ENCODE peak calls at places on chromosomes 3 and 15, in seven cellular contexts. One of them, this sample, is unnamed.

GRCh38 chr15:70039917-70040316 is 57.8 kb downstream of the TLE3 start:
- DNase-seq in EH: no peak
- DNase-seq in colonic mucosa: no peak
- DNase-seq in CD4-positive, CD25-positive, alpha-beta regulatory T cell: no peak
- DNase-seq in EL: no peak
- DNase-seq in CD4-positive, alpha-beta memory T cell: no peak
- DNase-seq in CD8-positive, alpha-beta T cell: no peak
- DNase-seq in this sample: no peak

GRCh38 chr15:51550841-51551240 is 71.7 kb downstream of the DMXL2 start:
- DNase-seq in EH: no peak
- DNase-seq in colonic mucosa: no peak
- DNase-seq in CD4-positive, CD25-positive, alpha-beta regulatory T cell: no peak
- DNase-seq in EL: no peak
- DNase-seq in CD4-positive, alpha-beta memory T cell: no peak
- DNase-seq in CD8-positive, alpha-beta T cell: no peak
- DNase-seq in this sample: no peak

GRCh38 chr15:70566047-70566835 is 197.1 kb downstream of the UACA start:
- DNase-seq in EH: no peak
- DNase-seq in colonic mucosa: no peak
- DNase-seq in CD4-positive, CD25-positive, alpha-beta regulatory T cell: no peak
- DNase-seq in EL: no peak
- DNase-seq in CD4-positive, alpha-beta memory T cell: no peak
- DNase-seq in CD8-positive, alpha-beta T cell: no peak
- DNase-seq in this sample: no peak

GRCh38 chr15:88023956-88024355 is 232.6 kb downstream of the NTRK3 start:
- DNase-seq in EH: no peak
- DNase-seq in colonic mucosa: no peak
- DNase-seq in CD4-positive, CD25-positive, alpha-beta regulatory T cell: no peak
- DNase-seq in EL: no peak
- DNase-seq in CD4-positive, alpha-beta memory T cell: no peak
- DNase-seq in CD8-positive, alpha-beta T cell: no peak
- DNase-seq in this sample: no peak

GRCh38 chr3:194623449-194624290 is 9.5 kb downstream of the TMEM44 start:
- DNase-seq in EH: no peak
- DNase-seq in colonic mucosa: no peak
- DNase-seq in CD4-positive, CD25-positive, alpha-beta regulatory T cell: no peak
- DNase-seq in EL: no peak
- DNase-seq in CD4-positive, alpha-beta memory T cell: no peak
- DNase-seq in CD8-positive, alpha-beta T cell: no peak
- DNase-seq in this sample: no peak

GRCh38 chr3:62139957-62140356 is 233.4 kb downstream of the FEZF2 start:
- DNase-seq in EH: peak; percentile 23
- DNase-seq in colonic mucosa: no peak
- DNase-seq in CD4-positive, CD25-positive, alpha-beta regulatory T cell: no peak
- DNase-seq in EL: peak; percentile 8
- DNase-seq in CD4-positive, alpha-beta memory T cell: no peak
- DNase-seq in CD8-positive, alpha-beta T cell: no peak
- DNase-seq in this sample: no peak

GRCh38 chr15:80577552-80578205 is 117.4 kb upstream of the ABHD17C start:
- DNase-seq in EH: no peak
- DNase-seq in colonic mucosa: no peak
- DNase-seq in CD4-positive, CD25-positive, alpha-beta regulatory T cell: no peak
- DNase-seq in EL: no peak
- DNase-seq in CD4-positive, alpha-beta memory T cell: no peak
- DNase-seq in CD8-positive, alpha-beta T cell: no peak
- DNase-seq in this sample: no peak

GRCh38 chr3:108202834-108203233 is 19.4 kb downstream of the IFT57 start:
- DNase-seq in EH: peak; percentile 78
- DNase-seq in colonic mucosa: no peak
- DNase-seq in CD4-positive, CD25-positive, alpha-beta regulatory T cell: no peak
- DNase-seq in EL: peak; percentile 4
- DNase-seq in CD4-positive, alpha-beta memory T cell: no peak
- DNase-seq in CD8-positive, alpha-beta T cell: no peak
- DNase-seq in this sample: no peak

GRCh38 chr15:67183443-67184169 is 70.9 kb downstream of the AAGAB start:
- DNase-seq in EH: peak; percentile 95
- DNase-seq in colonic mucosa: peak; percentile 18
- DNase-seq in CD4-positive, CD25-positive, alpha-beta regulatory T cell: no peak
- DNase-seq in EL: peak; percentile 71
- DNase-seq in CD4-positive, alpha-beta memory T cell: no peak
- DNase-seq in CD8-positive, alpha-beta T cell: no peak
- DNase-seq in this sample: peak; percentile 64

GRCh38 chr15:47409601-47410000 is 307.7 kb upstream of the SEMA6D start:
- DNase-seq in EH: peak; percentile 47
- DNase-seq in colonic mucosa: no peak
- DNase-seq in CD4-positive, CD25-positive, alpha-beta regulatory T cell: no peak
- DNase-seq in EL: peak; percentile 5
- DNase-seq in CD4-positive, alpha-beta memory T cell: no peak
- DNase-seq in CD8-positive, alpha-beta T cell: no peak
- DNase-seq in this sample: no peak

GRCh38 chr15:92653836-92654524 is 1.6 kb downstream of the FAM174B start:
- DNase-seq in EH: no peak
- DNase-seq in colonic mucosa: peak; percentile 68
- DNase-seq in CD4-positive, CD25-positive, alpha-beta regulatory T cell: no peak
- DNase-seq in EL: no peak
- DNase-seq in CD4-positive, alpha-beta memory T cell: no peak
- DNase-seq in CD8-positive, alpha-beta T cell: no peak
- DNase-seq in this sample: no peak

GRCh38 chr3:46706771-46707582 is 5.8 kb downstream of the TMIE start:
- DNase-seq in EH: no peak
- DNase-seq in colonic mucosa: no peak
- DNase-seq in CD4-positive, CD25-positive, alpha-beta regulatory T cell: no peak
- DNase-seq in EL: no peak
- DNase-seq in CD4-positive, alpha-beta memory T cell: no peak
- DNase-seq in CD8-positive, alpha-beta T cell: no peak
- DNase-seq in this sample: no peak

GRCh38 chr15:70715840-70716510 is 47.4 kb downstream of the UACA start:
- DNase-seq in EH: peak; percentile 76
- DNase-seq in colonic mucosa: no peak
- DNase-seq in CD4-positive, CD25-positive, alpha-beta regulatory T cell: no peak
- DNase-seq in EL: peak; percentile 72
- DNase-seq in CD4-positive, alpha-beta memory T cell: no peak
- DNase-seq in CD8-positive, alpha-beta T cell: no peak
- DNase-seq in this sample: no peak

GRCh38 chr3:48573973-48574585 is 10.5 kb upstream of the UCN2 start:
- DNase-seq in EH: no peak
- DNase-seq in colonic mucosa: no peak
- DNase-seq in CD4-positive, CD25-positive, alpha-beta regulatory T cell: no peak
- DNase-seq in EL: no peak
- DNase-seq in CD4-positive, alpha-beta memory T cell: no peak
- DNase-seq in CD8-positive, alpha-beta T cell: no peak
- DNase-seq in this sample: no peak

GRCh38 chr3:154933581-154933980 is 146.5 kb upstream of the MME start:
- DNase-seq in EH: peak; percentile 61
- DNase-seq in colonic mucosa: no peak
- DNase-seq in CD4-positive, CD25-positive, alpha-beta regulatory T cell: no peak
- DNase-seq in EL: peak; percentile 46
- DNase-seq in CD4-positive, alpha-beta memory T cell: no peak
- DNase-seq in CD8-positive, alpha-beta T cell: no peak
- DNase-seq in this sample: no peak

GRCh38 chr3:31170932-31171670 is 276.6 kb upstream of the GADL1 start:
- DNase-seq in EH: peak; percentile 97
- DNase-seq in colonic mucosa: no peak
- DNase-seq in CD4-positive, CD25-positive, alpha-beta regulatory T cell: no peak
- DNase-seq in EL: peak; percentile 94
- DNase-seq in CD4-positive, alpha-beta memory T cell: no peak
- DNase-seq in CD8-positive, alpha-beta T cell: no peak
- DNase-seq in this sample: no peak

GRCh38 chr3:69772152-69772867 is 33.0 kb downstream of the MITF start:
- DNase-seq in EH: no peak
- DNase-seq in colonic mucosa: no peak
- DNase-seq in CD4-positive, CD25-positive, alpha-beta regulatory T cell: no peak
- DNase-seq in EL: no peak
- DNase-seq in CD4-positive, alpha-beta memory T cell: no peak
- DNase-seq in CD8-positive, alpha-beta T cell: no peak
- DNase-seq in this sample: no peak

GRCh38 chr15:80210612-80211554 is 41.1 kb downstream of the CTXND1 start:
- DNase-seq in EH: no peak
- DNase-seq in colonic mucosa: peak; percentile 30
- DNase-seq in CD4-positive, CD25-positive, alpha-beta regulatory T cell: no peak
- DNase-seq in EL: no peak
- DNase-seq in CD4-positive, alpha-beta memory T cell: no peak
- DNase-seq in CD8-positive, alpha-beta T cell: no peak
- DNase-seq in this sample: no peak

GRCh38 chr3:102083971-102084370 is 234.7 kb downstream of the NFKBIZ start:
- DNase-seq in EH: peak; percentile 68
- DNase-seq in colonic mucosa: no peak
- DNase-seq in CD4-positive, CD25-positive, alpha-beta regulatory T cell: no peak
- DNase-seq in EL: no peak
- DNase-seq in CD4-positive, alpha-beta memory T cell: no peak
- DNase-seq in CD8-positive, alpha-beta T cell: no peak
- DNase-seq in this sample: no peak